ENCODE peak calls at places on chromosomes 11 and 22, in six cellular contexts. One of them, this sample, is unnamed.

GRCh38 chr11:134751825-134752224 is 339.8 kb upstream of the B3GAT1 start:
- DNase-seq in activated naive CD8-positive, alpha-beta T cell treated with anti-CD3 and anti-CD28 coated beads, Interleukin-2, amount 10 ng/mL, durations not matched to agents 7 days and 5 days: no peak
- DNase-seq in small intestine: peak; percentile 46
- DNase-seq in Calu3: no peak
- DNase-seq in T-helper 9 cell: no peak
- DNase-seq in stimulated activated CD4-positive, alpha-beta T cell treated with anti-CD3 and anti-CD28 coated beads, TNF-alpha, amount 100 ng/mL, for 1 hour: no peak
- DNase-seq in this sample: no peak

GRCh38 chr11:43972366-43972765 is 29.9 kb downstream of the C11orf96 start:
- DNase-seq in activated naive CD8-positive, alpha-beta T cell treated with anti-CD3 and anti-CD28 coated beads, Interleukin-2, amount 10 ng/mL, durations not matched to agents 7 days and 5 days: no peak
- DNase-seq in small intestine: no peak
- DNase-seq in Calu3: no peak
- DNase-seq in T-helper 9 cell: no peak
- DNase-seq in stimulated activated CD4-positive, alpha-beta T cell treated with anti-CD3 and anti-CD28 coated beads, TNF-alpha, amount 100 ng/mL, for 1 hour: no peak
- DNase-seq in this sample: no peak

GRCh38 chr11:10998674-10999073 is 140.8 kb upstream of the ZBED5 start:
- DNase-seq in activated naive CD8-positive, alpha-beta T cell treated with anti-CD3 and anti-CD28 coated beads, Interleukin-2, amount 10 ng/mL, durations not matched to agents 7 days and 5 days: no peak
- DNase-seq in small intestine: no peak
- DNase-seq in Calu3: no peak
- DNase-seq in T-helper 9 cell: no peak
- DNase-seq in stimulated activated CD4-positive, alpha-beta T cell treated with anti-CD3 and anti-CD28 coated beads, TNF-alpha, amount 100 ng/mL, for 1 hour: no peak
- DNase-seq in this sample: no peak

GRCh38 chr11:102553835-102554282 is 23.3 kb upstream of the MMP7 start:
- DNase-seq in activated naive CD8-positive, alpha-beta T cell treated with anti-CD3 and anti-CD28 coated beads, Interleukin-2, amount 10 ng/mL, durations not matched to agents 7 days and 5 days: no peak
- DNase-seq in small intestine: no peak
- DNase-seq in Calu3: no peak
- DNase-seq in T-helper 9 cell: no peak
- DNase-seq in stimulated activated CD4-positive, alpha-beta T cell treated with anti-CD3 and anti-CD28 coated beads, TNF-alpha, amount 100 ng/mL, for 1 hour: no peak
- DNase-seq in this sample: no peak

GRCh38 chr22:46577361-46578249 is 40.2 kb upstream of the CELSR1 start:
- DNase-seq in activated naive CD8-positive, alpha-beta T cell treated with anti-CD3 and anti-CD28 coated beads, Interleukin-2, amount 10 ng/mL, durations not matched to agents 7 days and 5 days: no peak
- DNase-seq in small intestine: peak; percentile 40
- DNase-seq in Calu3: no peak
- DNase-seq in T-helper 9 cell: no peak
- DNase-seq in stimulated activated CD4-positive, alpha-beta T cell treated with anti-CD3 and anti-CD28 coated beads, TNF-alpha, amount 100 ng/mL, for 1 hour: no peak
- DNase-seq in this sample: no peak

GRCh38 chr11:30560345-30561106 is 25.6 kb downstream of the MPPED2 start:
- DNase-seq in activated naive CD8-positive, alpha-beta T cell treated with anti-CD3 and anti-CD28 coated beads, Interleukin-2, amount 10 ng/mL, durations not matched to agents 7 days and 5 days: no peak
- DNase-seq in small intestine: no peak
- DNase-seq in Calu3: no peak
- DNase-seq in T-helper 9 cell: no peak
- DNase-seq in stimulated activated CD4-positive, alpha-beta T cell treated with anti-CD3 and anti-CD28 coated beads, TNF-alpha, amount 100 ng/mL, for 1 hour: no peak
- DNase-seq in this sample: no peak

GRCh38 chr11:71948314-71949027 is 19.6 kb downstream of the RNF121 start:
- DNase-seq in activated naive CD8-positive, alpha-beta T cell treated with anti-CD3 and anti-CD28 coated beads, Interleukin-2, amount 10 ng/mL, durations not matched to agents 7 days and 5 days: no peak
- DNase-seq in small intestine: peak; percentile 97
- DNase-seq in Calu3: no peak
- DNase-seq in T-helper 9 cell: no peak
- DNase-seq in stimulated activated CD4-positive, alpha-beta T cell treated with anti-CD3 and anti-CD28 coated beads, TNF-alpha, amount 100 ng/mL, for 1 hour: no peak
- DNase-seq in this sample: no peak

GRCh38 chr11:889686-890475 is 20.7 kb downstream of the CHID1 start:
- DNase-seq in activated naive CD8-positive, alpha-beta T cell treated with anti-CD3 and anti-CD28 coated beads, Interleukin-2, amount 10 ng/mL, durations not matched to agents 7 days and 5 days: no peak
- DNase-seq in small intestine: no peak
- DNase-seq in Calu3: no peak
- DNase-seq in T-helper 9 cell: no peak
- DNase-seq in stimulated activated CD4-positive, alpha-beta T cell treated with anti-CD3 and anti-CD28 coated beads, TNF-alpha, amount 100 ng/mL, for 1 hour: no peak
- DNase-seq in this sample: no peak

GRCh38 chr11:7691759-7692334 is 14.4 kb downstream of the OVCH2 start:
- DNase-seq in activated naive CD8-positive, alpha-beta T cell treated with anti-CD3 and anti-CD28 coated beads, Interleukin-2, amount 10 ng/mL, durations not matched to agents 7 days and 5 days: no peak
- DNase-seq in small intestine: no peak
- DNase-seq in Calu3: no peak
- DNase-seq in T-helper 9 cell: no peak
- DNase-seq in stimulated activated CD4-positive, alpha-beta T cell treated with anti-CD3 and anti-CD28 coated beads, TNF-alpha, amount 100 ng/mL, for 1 hour: no peak
- DNase-seq in this sample: no peak

GRCh38 chr22:49023161-49023878 is 804.4 kb downstream of the BRD1 start:
- DNase-seq in activated naive CD8-positive, alpha-beta T cell treated with anti-CD3 and anti-CD28 coated beads, Interleukin-2, amount 10 ng/mL, durations not matched to agents 7 days and 5 days: no peak
- DNase-seq in small intestine: no peak
- DNase-seq in Calu3: no peak
- DNase-seq in T-helper 9 cell: no peak
- DNase-seq in stimulated activated CD4-positive, alpha-beta T cell treated with anti-CD3 and anti-CD28 coated beads, TNF-alpha, amount 100 ng/mL, for 1 hour: no peak
- DNase-seq in this sample: no peak

GRCh38 chr22:42437488-42438292 is 5.5 kb upstream of the NFAM1 start:
- DNase-seq in activated naive CD8-positive, alpha-beta T cell treated with anti-CD3 and anti-CD28 coated beads, Interleukin-2, amount 10 ng/mL, durations not matched to agents 7 days and 5 days: peak; percentile 85
- DNase-seq in small intestine: peak; percentile 71
- DNase-seq in Calu3: peak; percentile 85
- DNase-seq in T-helper 9 cell: peak; percentile 82
- DNase-seq in stimulated activated CD4-positive, alpha-beta T cell treated with anti-CD3 and anti-CD28 coated beads, TNF-alpha, amount 100 ng/mL, for 1 hour: peak; percentile 55
- DNase-seq in this sample: peak; percentile 18

GRCh38 chr11:119666463-119667131 is 62.4 kb downstream of the NECTIN1 start:
- DNase-seq in activated naive CD8-positive, alpha-beta T cell treated with anti-CD3 and anti-CD28 coated beads, Interleukin-2, amount 10 ng/mL, durations not matched to agents 7 days and 5 days: peak; percentile 72
- DNase-seq in small intestine: peak; percentile 72
- DNase-seq in Calu3: peak; percentile 76
- DNase-seq in T-helper 9 cell: peak; percentile 53
- DNase-seq in stimulated activated CD4-positive, alpha-beta T cell treated with anti-CD3 and anti-CD28 coated beads, TNF-alpha, amount 100 ng/mL, for 1 hour: peak; percentile 7
- DNase-seq in this sample: peak; percentile 60

GRCh38 chr22:21920341-21921183 is 32.1 kb downstream of the PPM1F start:
- DNase-seq in activated naive CD8-positive, alpha-beta T cell treated with anti-CD3 and anti-CD28 coated beads, Interleukin-2, amount 10 ng/mL, durations not matched to agents 7 days and 5 days: no peak
- DNase-seq in small intestine: no peak
- DNase-seq in Calu3: no peak
- DNase-seq in T-helper 9 cell: no peak
- DNase-seq in stimulated activated CD4-positive, alpha-beta T cell treated with anti-CD3 and anti-CD28 coated beads, TNF-alpha, amount 100 ng/mL, for 1 hour: no peak
- DNase-seq in this sample: no peak

GRCh38 chr11:60589611-60590010 is 74.4 kb downstream of the MS4A13 start:
- DNase-seq in activated naive CD8-positive, alpha-beta T cell treated with anti-CD3 and anti-CD28 coated beads, Interleukin-2, amount 10 ng/mL, durations not matched to agents 7 days and 5 days: no peak
- DNase-seq in small intestine: no peak
- DNase-seq in Calu3: no peak
- DNase-seq in T-helper 9 cell: no peak
- DNase-seq in stimulated activated CD4-positive, alpha-beta T cell treated with anti-CD3 and anti-CD28 coated beads, TNF-alpha, amount 100 ng/mL, for 1 hour: no peak
- DNase-seq in this sample: no peak